ENCODE peak calls at places on chromosomes 13 and 19, in ten cellular contexts. B is A549, R is ovary, N is tibial nerve, L is transverse colon, V is stomach, H is K562, K is suprapubic skin, D is upper lobe of left lung, O is HepG2. S is an unnamed sample.

GRCh38 chr13:99307648-99308339 is 595 bp upstream of the GPR183 start:
- DNase-seq in L (peak; percentile 41), D (no peak), V (no peak), N (no peak), B (no peak), H (no peak), O (no peak), R (no peak), K (no peak), S (no peak)

GRCh38 chr19:18895038-18895827 is 725 bp downstream of the CERS1 start:
- DNase-seq in L (peak; percentile 31), O (peak; percentile 79), D (peak; percentile 85), N (no peak), K (no peak), B (peak; percentile 66), H (peak; percentile 72), V (no peak), R (no peak), S (no peak)

GRCh38 chr13:27372896-27373295 is 51.5 kb upstream of the GTF3A start:
- DNase-seq in L (peak; percentile 63), V (peak; percentile 80), D (no peak), K (no peak), O (peak; percentile 68), N (no peak), B (no peak), R (no peak), H (no peak), S (no peak)

GRCh38 chr13:57030671-57031070 is 110.0 kb upstream of the PRR20A start:
- DNase-seq in O (no peak), D (no peak), L (no peak), N (no peak), R (no peak), V (no peak), K (no peak), B (no peak), H (no peak), S (no peak)

GRCh38 chr13:108086678-108087077 is 128.7 kb downstream of the LIG4 start:
- DNase-seq in O (no peak), N (no peak), L (no peak), V (no peak), D (no peak), H (no peak), K (no peak), B (no peak), R (no peak), S (no peak)

GRCh38 chr19:5624154-5624663 is 1.3 kb downstream of the SAFB start:
- DNase-seq in D (no peak), H (no peak), V (peak; percentile 69), K (no peak), L (peak; percentile 44), B (no peak), R (peak; percentile 56), O (no peak), N (peak; percentile 23), S (no peak)

GRCh38 chr19:35437152-35437951 is 10.7 kb upstream of the FFAR2 start:
- DNase-seq in H (no peak), L (peak; percentile 64), V (peak; percentile 30), D (peak; percentile 57), N (no peak), K (no peak), O (no peak), B (no peak), R (no peak), S (no peak)

GRCh38 chr19:17312481-17313113 is 3.2 kb downstream of the DDA1 start:
- DNase-seq in N (no peak), O (no peak), B (no peak), H (no peak), R (no peak), L (no peak), K (no peak), D (no peak), V (no peak), S (no peak)

GRCh38 chr13:111050539-111050879 is 64.6 kb upstream of the ARHGEF7 start:
- DNase-seq in O (no peak), L (no peak), B (no peak), D (no peak), N (no peak), R (no peak), V (no peak), H (no peak), K (no peak), S (peak; percentile 29)

GRCh38 chr19:49560358-49560900 is 19.9 kb downstream of the NOSIP start:
- DNase-seq in B (no peak), L (peak; percentile 49), K (no peak), H (peak; percentile 60), O (no peak), N (no peak), V (no peak), D (no peak), R (no peak), S (no peak)

GRCh38 chr13:72651196-72651595 is 76.2 kb downstream of the MZT1 start:
- DNase-seq in B (no peak), R (no peak), K (no peak), V (no peak), H (no peak), L (no peak), D (no peak), N (no peak), O (peak; percentile 17), S (no peak)

GRCh38 chr13:26742691-26743358 is 17.8 kb downstream of the GPR12 start:
- DNase-seq in D (no peak), H (no peak), R (no peak), L (no peak), B (no peak), O (no peak), V (no peak), K (no peak), N (no peak), S (peak; percentile 90)

GRCh38 chr19:41273076-41273475 is 8.9 kb downstream of the HNRNPUL1 start:
- DNase-seq in K (no peak), B (no peak), D (peak; percentile 35), L (no peak), O (no peak), V (no peak), R (peak; percentile 6), N (no peak), H (no peak), S (no peak)

GRCh38 chr19:3263866-3264265 is 39.4 kb downstream of the CELF5 start:
- DNase-seq in O (no peak), N (no peak), D (no peak), R (no peak), K (no peak), H (no peak), V (no peak), L (no peak), B (no peak), S (no peak)

GRCh38 chr13:99027260-99027659 is 49.4 kb upstream of the DOCK9 start:
- DNase-seq in K (no peak), O (no peak), N (no peak), V (no peak), L (no peak), B (no peak), R (no peak), D (no peak), H (peak; percentile 13), S (peak; percentile 19)

GRCh38 chr19:18317998-18318800 is 4.7 kb downstream of the LSM4 start:
- DNase-seq in H (peak; percentile 45), O (peak; percentile 54), R (no peak), B (no peak), L (peak; percentile 49), V (peak; percentile 60), K (no peak), D (peak; percentile 72), N (no peak), S (no peak)

GRCh38 chr13:43326100-43326499 is 302.7 kb downstream of the DNAJC15 start:
- DNase-seq in B (no peak), H (no peak), V (no peak), K (no peak), N (no peak), R (no peak), D (no peak), O (no peak), L (no peak), S (no peak)
- TF ChIP-seq EP300 in B (no peak), H (no peak), V (no peak), K (no peak), N (no peak), R (no peak), D (no peak), O (no peak), L (no peak), S (no peak)

GRCh38 chr13:69935043-69935442 is 172.6 kb upstream of the ATXN8OS start:
- DNase-seq in B (no peak), N (no peak), D (no peak), L (no peak), K (no peak), O (peak; percentile 5), R (no peak), V (no peak), H (peak; percentile 3), S (no peak)
- TF ChIP-seq CTCF in B (no peak), N (no peak), D (no peak), L (no peak), K (no peak), O (no peak), R (no peak), V (no peak), H (peak; percentile 14), S (no peak)

DNA sequence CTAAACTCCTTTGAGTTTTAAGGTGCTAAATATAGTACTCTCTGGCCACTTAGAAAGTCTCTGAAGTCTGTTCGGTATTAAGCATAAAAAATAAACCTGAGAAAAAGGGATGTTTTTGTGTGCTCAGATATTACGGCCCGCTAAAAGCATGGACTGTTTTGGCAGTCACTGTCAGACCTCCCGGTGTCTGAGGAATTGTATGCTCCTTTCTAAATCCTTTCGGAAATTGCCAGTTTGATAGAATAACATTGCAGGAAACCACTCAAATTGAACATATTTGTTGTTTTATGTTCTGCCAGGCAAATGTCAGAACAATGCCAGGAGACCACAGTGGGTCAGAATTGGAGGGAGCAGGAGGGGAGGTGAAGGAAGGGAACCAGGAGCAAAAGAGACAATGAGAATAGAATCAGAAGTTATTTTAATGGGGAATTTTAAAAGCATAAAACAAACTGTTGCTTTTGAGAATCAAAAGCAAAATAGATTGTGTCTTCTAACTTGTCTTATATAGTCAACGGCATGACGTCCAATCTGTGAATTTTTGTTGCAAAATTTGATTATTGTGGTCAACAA is 257.3 kb downstream of the SPRY2 start:
- DNase-seq in B (no peak), L (no peak), V (no peak), H (no peak), D (no peak), R (no peak), N (no peak), O (no peak), K (no peak), S (no peak)
- TF ChIP-seq EP300 in B (no peak), L (no peak), V (no peak), H (no peak), D (no peak), R (no peak), N (no peak), O (no peak), K (no peak), S (no peak)

DNA sequence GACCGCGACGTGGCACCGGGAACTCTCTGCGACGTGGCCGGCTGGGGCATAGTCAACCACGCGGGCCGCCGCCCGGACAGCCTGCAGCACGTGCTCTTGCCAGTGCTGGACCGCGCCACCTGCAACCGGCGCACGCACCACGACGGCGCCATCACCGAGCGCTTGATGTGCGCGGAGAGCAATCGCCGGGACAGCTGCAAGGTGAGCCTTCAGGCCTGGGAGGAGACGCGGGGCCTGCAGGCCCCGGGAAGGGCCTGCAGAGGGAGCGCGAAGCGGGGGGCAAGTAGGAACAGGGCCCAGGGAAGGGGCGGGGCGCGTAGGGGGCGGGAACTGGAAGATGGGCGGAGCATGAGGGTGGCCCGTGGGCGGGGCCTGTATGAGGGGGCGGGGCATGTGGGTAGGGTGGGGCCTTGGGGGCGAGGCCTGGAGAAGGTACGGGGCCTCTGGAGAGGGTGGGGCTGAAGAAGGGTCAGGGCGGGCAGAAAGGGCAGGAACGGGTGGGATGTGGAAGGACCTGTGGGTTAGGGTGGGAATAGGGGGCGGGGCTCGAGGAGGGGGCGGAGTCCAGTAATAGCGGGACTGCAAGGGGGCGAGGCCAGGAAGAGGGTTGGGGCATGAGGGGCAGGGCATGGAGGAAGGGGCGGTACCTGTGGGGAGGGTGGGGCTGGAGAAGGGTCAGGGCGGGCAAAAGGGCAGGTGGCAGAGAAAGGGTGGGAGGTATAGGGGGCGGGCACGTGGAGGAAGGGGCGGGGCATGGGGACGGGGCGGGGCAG is 2.5 kb downstream of the CFD start:
- DNase-seq in B (no peak), K (no peak), N (no peak), V (no peak), R (peak; percentile 62), H (peak; percentile 94), O (peak; percentile 41), D (peak; percentile 93), L (peak; percentile 66), S (no peak)
- TF ChIP-seq CTCF in B (no peak), K (peak; percentile 34), N (no peak), V (no peak), R (no peak), H (peak; percentile 93), O (peak; percentile 16), D (peak; percentile 31), L (peak; percentile 14), S (peak; percentile 10)

S was measured in esophagus muscularis mucosa.